ENCODE peak calls at places on chromosome 3, in six cellular contexts. R, O, Y, M, T and J are unnamed samples.

GRCh38 chr3:30689202-30689641 is 82.8 kb downstream of the TGFBR2 start:
- DNase-seq in R (no peak), O (peak), Y (no peak), M (no peak), T (no peak), J (no peak)

GRCh38 chr3:39383913-39384664 is 919 bp downstream of the SLC25A38 start:
- DNase-seq in R (peak), O (no peak), Y (peak), M (peak), T (peak), J (peak)

GRCh38 chr3:42446111-42447050 is 36.0 kb upstream of the LYZL4 start:
- DNase-seq in R (no peak), O (no peak), Y (no peak), M (no peak), T (no peak), J (no peak)

GRCh38 chr3:180802837-180803236 is 109.6 kb upstream of the FXR1 start:
- DNase-seq in R (peak), O (no peak), Y (no peak), M (no peak), T (peak), J (no peak)

GRCh38 chr3:195690951-195691350 is 29.8 kb upstream of the MUC20 start:
- DNase-seq in R (no peak), O (no peak), Y (no peak), M (no peak), T (no peak), J (no peak)

GRCh38 chr3:171606151-171606751 is 146.0 kb upstream of the TNIK start:
- DNase-seq in R (no peak), O (no peak), Y (no peak), M (no peak), T (no peak), J (no peak)

GRCh38 chr3:146155022-146155421 is 6.0 kb downstream of the PLOD2 start:
- DNase-seq in R (no peak), O (no peak), Y (no peak), M (no peak), T (no peak), J (no peak)

GRCh38 chr3:170475091-170475705 is 56.5 kb downstream of the CLDN11 start:
- DNase-seq in R (no peak), O (no peak), Y (no peak), M (no peak), T (no peak), J (no peak)

GRCh38 chr3:69031635-69032034 is 18.2 kb upstream of the EOGT start:
- DNase-seq in R (no peak), O (no peak), Y (no peak), M (no peak), T (no peak), J (no peak)

GRCh38 chr3:14871456-14872200 is 52.9 kb downstream of the FGD5 start:
- DNase-seq in R (no peak), O (no peak), Y (no peak), M (no peak), T (no peak), J (no peak)

GRCh38 chr3:30355622-30356021 is 250.8 kb upstream of the TGFBR2 start:
- DNase-seq in R (no peak), O (no peak), Y (no peak), M (no peak), T (peak), J (no peak)

GRCh38 chr3:134328147-134328591 is 46.1 kb downstream of the AMOTL2 start:
- DNase-seq in R (no peak), O (no peak), Y (no peak), M (peak), T (no peak), J (no peak)

GRCh38 chr3:171614318-171614967 is 154.2 kb upstream of the TNIK start:
- DNase-seq in R (peak), O (no peak), Y (no peak), M (no peak), T (peak), J (peak)

GRCh38 chr3:101381809-101382208 is 61.4 kb upstream of the IMPG2 start:
- DNase-seq in R (peak), O (peak), Y (no peak), M (no peak), T (peak), J (no peak)

GRCh38 chr3:143016321-143016972 is 15.1 kb downstream of the U2SURP start:
- DNase-seq in R (no peak), O (no peak), Y (no peak), M (no peak), T (no peak), J (no peak)

GRCh38 chr3:158794936-158795518 is 6.8 kb upstream of the MFSD1 start:
- DNase-seq in R (peak), O (no peak), Y (no peak), M (no peak), T (peak), J (no peak)

GRCh38 chr3:126413693-126414080 is 19.0 kb downstream of the CFAP100 start:
- DNase-seq in R (no peak), O (no peak), Y (no peak), M (no peak), T (no peak), J (no peak)